ENCODE peak calls at places on chromosomes 1 and 21, in seven cellular contexts. B is H1, Q is HFFc6, I is A549, X is mucosa of descending colon, A is NB4, H is heart left ventricle. V is an unnamed sample.

GRCh38 chr1:232998646-232999045 is 48.2 kb downstream of the NTPCR start:
- DNase-seq in A (no peak), X (no peak), H (no peak), I (no peak), B (no peak), Q (no peak), V (no peak)

GRCh38 chr21:36640260-36641244 is 58.4 kb upstream of the SIM2 start:
- DNase-seq in I (no peak), X (no peak), A (peak), H (no peak), B (no peak), Q (no peak), V (no peak)

GRCh38 chr1:42935313-42935624 is 23.4 kb downstream of the SLC2A1 start:
- DNase-seq in B (no peak), H (no peak), Q (no peak), X (peak), I (no peak), A (no peak), V (peak)

GRCh38 chr21:21968810-21969588 is 970.8 kb downstream of the NCAM2 start:
- DNase-seq in Q (no peak), B (no peak), I (no peak), A (no peak), H (no peak), X (no peak), V (no peak)

GRCh38 chr1:231091853-231092301 is 51.8 kb upstream of the FAM89A start:
- DNase-seq in A (peak), H (no peak), Q (no peak), B (peak), X (peak), I (peak), V (no peak)

GRCh38 chr1:91569411-91570104 is 68.9 kb downstream of the CDC7 start:
- DNase-seq in Q (peak), A (peak), X (peak), I (peak), B (no peak), H (peak), V (peak)

GRCh38 chr1:15617874-15618684 is 821 bp downstream of the DDI2 start:
- DNase-seq in A (peak), H (peak), I (no peak), Q (no peak), X (no peak), B (peak), V (no peak)

GRCh38 chr1:101029184-101029583 is 3.6 kb upstream of the DPH5 start:
- DNase-seq in H (no peak), Q (no peak), A (no peak), X (no peak), I (no peak), B (no peak), V (no peak)

GRCh38 chr21:29299906-29300546 is 1.3 kb downstream of the BACH1 start:
- DNase-seq in I (peak), B (no peak), A (peak), X (peak), Q (peak), H (peak), V (peak)

GRCh38 chr1:234322979-234323378 is 50.3 kb upstream of the COA6 start:
- DNase-seq in H (no peak), B (peak), I (no peak), Q (no peak), A (peak), X (peak), V (no peak)

GRCh38 chr1:11078631-11079030 is 18.8 kb upstream of the SRM start:
- DNase-seq in X (no peak), B (no peak), I (no peak), Q (peak), A (no peak), H (no peak), V (no peak)

DNA sequence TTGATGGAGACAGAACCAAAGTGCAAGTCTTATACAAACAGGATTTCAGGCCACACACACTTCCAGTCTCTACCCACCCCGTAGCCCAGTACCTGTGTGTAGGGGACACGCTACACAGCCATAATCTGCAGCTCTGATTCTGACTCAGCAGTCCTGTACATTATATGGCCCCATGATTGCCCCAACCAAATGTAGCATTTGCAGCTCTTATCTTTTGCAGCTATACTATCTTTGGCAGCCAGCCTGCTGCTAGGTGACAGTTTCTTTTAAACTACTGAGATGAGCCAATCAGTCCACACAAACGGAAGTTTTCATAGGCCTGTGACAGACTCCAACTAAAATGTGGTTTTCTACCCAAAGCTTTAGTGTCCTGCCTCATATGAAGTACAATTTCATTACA is 259.6 kb upstream of the ST6GALNAC5 start:
- DNase-seq in X (peak), H (no peak), B (no peak), A (no peak), Q (no peak), I (no peak), V (no peak)
- TF ChIP-seq CTCF in X (no peak), H (no peak), B (no peak), A (no peak), Q (no peak), I (no peak), V (no peak)

GRCh38 chr21:44065428-44065827 is 41.8 kb upstream of the PWP2 start:
- DNase-seq in B (no peak), Q (no peak), A (peak), H (no peak), I (no peak), X (no peak), V (no peak)

GRCh38 chr21:44067011-44067839 is 40.0 kb upstream of the PWP2 start:
- DNase-seq in A (no peak), X (no peak), I (no peak), Q (no peak), B (no peak), H (no peak), V (no peak)

GRCh38 chr21:44066116-44066515 is 41.1 kb upstream of the PWP2 start:
- DNase-seq in I (no peak), B (no peak), Q (no peak), A (no peak), H (no peak), X (no peak), V (no peak)

GRCh38 chr21:44063151-44063912 is 43.9 kb upstream of the PWP2 start:
- DNase-seq in Q (no peak), I (no peak), B (no peak), A (no peak), X (no peak), H (no peak), V (no peak)

DNA sequence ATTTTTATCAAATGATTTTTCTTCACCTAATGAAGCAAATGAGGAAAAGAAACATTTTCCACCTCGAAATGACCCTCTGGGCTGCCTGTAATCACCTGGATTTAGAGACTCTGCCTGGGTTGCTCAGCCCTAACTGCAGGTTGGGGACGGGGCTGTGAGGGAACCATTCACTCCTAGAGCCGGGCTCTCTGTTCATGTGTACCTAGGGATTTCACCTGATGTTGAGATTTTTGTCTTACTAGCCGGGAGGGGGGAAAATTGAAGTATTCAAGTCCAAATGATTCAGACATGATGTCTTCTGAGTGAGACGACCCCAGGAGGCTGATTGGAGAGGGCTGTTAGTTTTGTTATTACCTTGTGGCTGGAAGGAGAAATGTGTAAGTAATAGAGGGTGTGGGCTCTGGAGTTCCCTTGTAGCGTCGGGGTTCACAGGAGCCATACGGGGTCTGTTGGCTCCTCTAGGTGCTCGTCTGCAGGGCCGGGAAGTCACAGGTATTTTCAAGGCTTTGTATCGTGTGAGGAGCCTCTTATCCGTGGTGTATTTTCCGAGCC is 42.3 kb upstream of the PWP2 start:
- DNase-seq in A (no peak), X (no peak), B (no peak), H (no peak), I (no peak), Q (no peak), V (no peak)
- TF ChIP-seq CTCF in A (no peak), X (no peak), B (no peak), H (no peak), I (no peak), Q (no peak), V (no peak)

DNA sequence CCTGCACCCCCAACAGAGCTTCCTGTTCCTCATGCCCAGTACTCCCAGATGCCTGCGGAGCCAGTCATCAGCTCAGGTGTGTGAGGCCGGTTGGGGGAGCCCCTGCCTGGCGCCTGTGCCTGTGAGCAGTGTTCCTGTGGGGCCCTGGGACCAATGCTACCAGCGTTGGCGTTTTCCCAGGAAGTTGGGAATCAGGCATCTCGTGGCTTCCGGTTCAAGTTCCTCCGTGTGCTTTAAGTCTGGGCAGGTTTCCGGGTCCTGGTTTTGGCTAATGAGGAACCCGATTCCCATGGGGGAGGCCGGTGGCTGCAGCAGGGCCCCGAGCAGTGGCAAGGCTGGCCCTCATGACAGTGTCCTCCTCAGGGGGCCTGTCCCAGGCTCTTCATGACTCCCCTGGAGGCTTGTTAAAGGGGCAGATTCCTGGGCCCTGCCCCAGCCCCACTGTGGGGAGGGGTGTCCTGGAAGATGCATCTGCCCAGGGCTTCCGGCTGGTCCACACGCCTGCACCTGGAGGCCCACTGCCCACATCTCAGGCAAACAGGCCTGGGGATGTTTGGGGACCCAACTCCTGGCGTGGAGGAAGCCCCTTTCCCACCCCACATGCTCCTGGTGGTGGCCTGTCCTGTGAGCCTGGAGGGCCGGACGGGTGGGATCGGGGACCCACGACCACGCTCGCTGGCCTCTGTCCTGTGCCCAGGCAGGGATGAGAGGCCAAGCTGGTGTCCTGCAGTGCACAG is 26.2 kb downstream of the TP73 start:
- DNase-seq in H (no peak), X (no peak), Q (no peak), I (no peak), A (peak), B (peak), V (no peak)
- TF ChIP-seq CTCF in H (no peak), X (no peak), Q (no peak), I (no peak), A (no peak), B (no peak), V (no peak)

DNA sequence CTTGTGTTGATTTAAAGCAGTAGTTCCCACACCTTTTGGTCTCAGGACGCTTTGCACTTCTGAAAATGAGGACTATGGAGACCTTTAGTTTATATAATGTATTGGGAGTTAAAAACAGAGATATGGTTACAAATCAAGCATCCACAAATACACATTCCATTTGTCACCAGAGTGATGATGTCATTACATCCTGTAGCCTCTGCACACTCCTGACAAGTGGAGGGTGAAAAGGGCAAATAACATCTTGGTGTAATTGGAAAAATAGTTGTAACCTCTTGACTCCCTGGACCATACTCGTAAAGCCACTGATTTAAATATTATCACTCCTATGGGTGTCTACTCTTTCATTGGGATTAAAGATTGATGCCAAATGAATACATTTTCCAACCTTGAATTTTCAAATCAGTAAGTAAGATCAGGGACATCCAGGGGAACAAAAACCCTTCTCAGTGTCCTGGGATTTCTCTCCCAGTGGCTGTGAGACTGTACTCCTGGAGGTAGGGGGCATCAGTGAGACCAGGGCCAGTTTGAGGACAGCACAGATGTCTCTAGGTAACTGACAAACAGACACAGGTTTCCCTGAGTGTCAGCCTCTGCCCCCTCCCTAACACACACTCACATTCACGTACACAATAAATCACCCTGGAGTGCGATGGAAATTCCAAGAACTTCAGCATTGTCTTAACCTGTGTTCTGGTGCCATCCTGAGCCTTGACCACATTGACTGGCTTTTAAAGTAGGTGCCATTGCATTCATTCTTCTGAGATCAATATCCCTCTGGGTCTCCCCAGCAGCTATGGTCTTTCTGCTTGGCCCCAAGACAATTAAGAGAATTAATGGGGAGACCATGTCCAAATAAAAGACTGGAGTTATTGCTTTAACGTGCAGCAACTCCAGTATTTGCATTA is 63.0 kb downstream of the NR5A2 start:
- DNase-seq in H (no peak), B (no peak), A (peak), I (peak), X (no peak), Q (no peak), V (no peak)
- TF ChIP-seq CTCF in H (no peak), B (peak), A (peak), I (peak), X (no peak), Q (peak), V (no peak)